ENCODE peak calls at places on chromosomes 13 and 19, in four cellular contexts. One of them, this sample, is unnamed.

GRCh38 chr19:13255719-13256059 is 105.5 kb downstream of the IER2 start:
- DNase-seq in K562: no peak
- DNase-seq in HepG2: no peak
- DNase-seq in GM12878: no peak
- DNase-seq in this sample: no peak

GRCh38 chr19:17553256-17553655 is 2.2 kb upstream of the COLGALT1 start:
- DNase-seq in K562: no peak
- DNase-seq in GM12878: no peak
- DNase-seq in HepG2: no peak
- DNase-seq in this sample: no peak

GRCh38 chr19:40231544-40232424 is 5.3 kb upstream of the CCNP start:
- DNase-seq in K562: peak
- DNase-seq in GM12878: no peak
- DNase-seq in HepG2: peak
- DNase-seq in this sample: peak

GRCh38 chr19:49431330-49431749 is 6.2 kb downstream of the GFY start:
- DNase-seq in GM12878: no peak
- DNase-seq in HepG2: no peak
- DNase-seq in K562: peak
- DNase-seq in this sample: no peak

GRCh38 chr19:41588497-41589209 is 12.7 kb downstream of the CEACAM21 start:
- DNase-seq in GM12878: no peak
- DNase-seq in HepG2: peak
- DNase-seq in K562: peak
- DNase-seq in this sample: peak

GRCh38 chr13:77298403-77298802 is 28.5 kb downstream of the MYCBP2 start:
- DNase-seq in K562: no peak
- DNase-seq in GM12878: no peak
- DNase-seq in HepG2: no peak
- DNase-seq in this sample: no peak

GRCh38 chr19:18223860-18224524 is 2.2 kb downstream of the PDE4C start:
- DNase-seq in K562: peak
- DNase-seq in HepG2: peak
- DNase-seq in GM12878: no peak
- DNase-seq in this sample: peak

GRCh38 chr13:75194717-75195116 is 287.3 kb downstream of the TBC1D4 start:
- DNase-seq in HepG2: no peak
- DNase-seq in K562: no peak
- DNase-seq in GM12878: no peak
- DNase-seq in this sample: no peak

GRCh38 chr13:102769679-102770078 is 3.9 kb downstream of the TEX30 start:
- DNase-seq in K562: no peak
- DNase-seq in GM12878: no peak
- DNase-seq in HepG2: no peak
- DNase-seq in this sample: no peak

GRCh38 chr19:34991542-34992333 is 8.4 kb upstream of the GRAMD1A start:
- DNase-seq in K562: no peak
- DNase-seq in HepG2: no peak
- DNase-seq in GM12878: no peak
- DNase-seq in this sample: no peak

GRCh38 chr19:34985249-34986022 is 14.7 kb upstream of the GRAMD1A start:
- DNase-seq in GM12878: no peak
- DNase-seq in HepG2: no peak
- DNase-seq in K562: no peak
- DNase-seq in this sample: peak

GRCh38 chr19:34990578-34991192 is 9.4 kb upstream of the GRAMD1A start:
- DNase-seq in GM12878: peak
- DNase-seq in HepG2: no peak
- DNase-seq in K562: no peak
- DNase-seq in this sample: no peak

GRCh38 chr19:34988119-34988518 is 12.0 kb upstream of the GRAMD1A start:
- DNase-seq in GM12878: no peak
- DNase-seq in HepG2: no peak
- DNase-seq in K562: no peak
- DNase-seq in this sample: no peak

GRCh38 chr19:34989248-34989797 is 10.8 kb upstream of the GRAMD1A start:
- DNase-seq in K562: no peak
- DNase-seq in HepG2: no peak
- DNase-seq in GM12878: no peak
- DNase-seq in this sample: no peak
- TF ChIP-seq TCF7 in K562: no peak
- TF ChIP-seq TCF7 in HepG2: no peak
- TF ChIP-seq TCF7 in GM12878: no peak
- TF ChIP-seq TCF7 in this sample: no peak

GRCh38 chr13:70117506-70117905 is 9.3 kb upstream of the KLHL1 start:
- DNase-seq in GM12878: no peak
- DNase-seq in K562: no peak
- DNase-seq in HepG2: no peak
- DNase-seq in this sample: no peak
- TF ChIP-seq CREM in GM12878: no peak
- TF ChIP-seq CREM in K562: no peak
- TF ChIP-seq CREM in HepG2: no peak
- TF ChIP-seq CREM in this sample: no peak

GRCh38 chr19:58212336-58213074 is 16.2 kb upstream of the ZNF544 start:
- DNase-seq in HepG2: no peak
- DNase-seq in GM12878: no peak
- DNase-seq in K562: no peak
- DNase-seq in this sample: no peak
- TF ChIP-seq TCF7 in HepG2: no peak
- TF ChIP-seq TCF7 in GM12878: no peak
- TF ChIP-seq TCF7 in K562: no peak
- TF ChIP-seq TCF7 in this sample: no peak

GRCh38 chr13:33052446-33052845 is 36.2 kb downstream of the KL start:
- DNase-seq in K562: no peak
- DNase-seq in GM12878: no peak
- DNase-seq in HepG2: no peak
- DNase-seq in this sample: no peak
- TF ChIP-seq CREM in K562: no peak
- TF ChIP-seq CREM in GM12878: no peak
- TF ChIP-seq CREM in HepG2: no peak
- TF ChIP-seq CREM in this sample: no peak

GRCh38 chr19:6739884-6740588 is 556 bp downstream of the TRIP10 start:
- DNase-seq in GM12878: no peak
- DNase-seq in K562: peak
- DNase-seq in HepG2: no peak
- DNase-seq in this sample: peak
- TF ChIP-seq TCF7 in GM12878: no peak
- TF ChIP-seq TCF7 in K562: no peak
- TF ChIP-seq TCF7 in HepG2: no peak
- TF ChIP-seq TCF7 in this sample: no peak

DNA sequence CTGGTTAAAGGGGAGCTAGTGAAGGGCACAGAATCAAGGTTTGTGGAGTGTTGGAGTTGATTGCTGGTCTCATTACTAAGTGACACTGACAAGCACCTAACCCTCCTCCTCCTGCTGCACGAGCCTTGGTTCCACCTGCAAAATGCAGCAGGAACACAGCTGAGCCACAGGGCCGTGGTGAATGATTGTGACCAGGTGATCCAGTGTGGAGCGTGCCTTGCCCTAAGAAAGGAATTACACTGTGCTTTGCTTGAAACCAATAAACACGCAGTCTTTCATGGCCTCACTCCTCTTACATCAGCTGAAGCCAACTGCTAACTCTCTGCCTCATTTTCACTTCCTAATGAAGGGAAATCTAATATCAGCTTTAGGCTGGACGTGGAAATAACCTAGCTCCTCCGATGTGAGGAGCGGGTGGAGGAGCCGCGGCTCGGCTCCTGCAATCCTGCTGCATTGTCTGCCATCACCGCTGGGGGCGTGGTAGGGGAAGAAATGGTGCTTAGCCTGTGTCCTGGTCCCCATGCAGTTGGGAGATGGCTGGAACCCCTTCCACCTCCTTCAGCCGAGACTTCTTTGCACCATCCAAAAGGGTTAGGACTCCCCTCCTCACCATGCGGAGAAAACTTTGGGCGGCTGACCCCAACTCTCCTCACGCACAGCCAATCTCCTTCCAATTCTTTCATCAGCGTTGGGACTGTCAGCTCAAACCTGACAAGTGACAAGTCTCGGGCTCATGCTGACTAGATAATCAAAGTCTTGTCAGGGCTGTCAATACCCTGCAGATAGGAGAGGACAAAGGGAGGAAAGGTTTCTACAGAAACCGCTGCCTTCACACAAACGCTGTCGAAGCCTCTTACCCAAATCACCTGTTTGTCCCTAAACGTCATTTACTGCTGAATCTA is 427.9 kb downstream of the ZNF536 start:
- DNase-seq in HepG2: peak
- DNase-seq in GM12878: no peak
- DNase-seq in K562: peak
- DNase-seq in this sample: peak
- TF ChIP-seq CREM in HepG2: no peak
- TF ChIP-seq CREM in GM12878: no peak
- TF ChIP-seq CREM in K562: no peak
- TF ChIP-seq CREM in this sample: no peak